ENCODE peak calls at places on chromosomes 13 and 19, in ten cellular contexts. Q, Z, A, V, F, K, R, L, W and E are unnamed samples.

GRCh38 chr19:31560021-31560770 is 211.0 kb upstream of the TSHZ3 start:
- DNase-seq in Q (no peak), Z (no peak), A (no peak), V (no peak), F (no peak), K (no peak), R (no peak), L (no peak), W (no peak), E (no peak)

GRCh38 chr19:38683393-38684077 is 36.1 kb downstream of the ACTN4 start:
- DNase-seq in Q (no peak), Z (peak), A (peak), V (peak), F (no peak), K (peak), R (peak), L (no peak), W (peak), E (peak)

GRCh38 chr13:95754069-95754468 is 77.1 kb downstream of the DNAJC3 start:
- DNase-seq in Q (no peak), Z (no peak), A (peak), V (no peak), F (no peak), K (no peak), R (no peak), L (no peak), W (no peak), E (peak)

GRCh38 chr19:49151339-49152217 is 3.6 kb downstream of the HRC start:
- DNase-seq in Q (peak), Z (peak), A (peak), V (peak), F (peak), K (peak), R (peak), L (peak), W (no peak), E (peak)

GRCh38 chr19:27679905-27680304 is 1533.0 kb downstream of the UQCRFS1 start:
- DNase-seq in Q (no peak), Z (no peak), A (no peak), V (no peak), F (no peak), K (no peak), R (no peak), L (no peak), W (no peak), E (no peak)

GRCh38 chr19:41409288-41409687 is 11.7 kb downstream of the BCKDHA start:
- DNase-seq in Q (no peak), Z (no peak), A (peak), V (no peak), F (no peak), K (peak), R (no peak), L (no peak), W (no peak), E (peak)

GRCh38 chr19:53019684-53020083 is 6.0 kb downstream of the ERVV-1 start:
- DNase-seq in Q (no peak), Z (peak), A (no peak), V (peak), F (no peak), K (no peak), R (peak), L (no peak), W (no peak), E (no peak)

GRCh38 chr13:47798906-47799305 is 202.2 kb downstream of the SUCLA2 start:
- DNase-seq in Q (no peak), Z (no peak), A (peak), V (no peak), F (no peak), K (no peak), R (peak), L (no peak), W (no peak), E (no peak)

GRCh38 chr19:18102916-18103542 is 5.5 kb downstream of the MAST3 start:
- DNase-seq in Q (no peak), Z (no peak), A (no peak), V (no peak), F (no peak), K (no peak), R (no peak), L (no peak), W (no peak), E (no peak)

GRCh38 chr19:16457195-16457953 is 14.4 kb downstream of the EPS15L1 start:
- DNase-seq in Q (peak), Z (no peak), A (peak), V (peak), F (peak), K (no peak), R (peak), L (no peak), W (no peak), E (peak)

GRCh38 chr13:27028683-27029480 is 142.7 kb downstream of the USP12 start:
- DNase-seq in Q (no peak), Z (no peak), A (no peak), V (no peak), F (no peak), K (no peak), R (no peak), L (no peak), W (no peak), E (no peak)

GRCh38 chr13:111367340-111367739 is 46.9 kb downstream of the TEX29 start:
- DNase-seq in Q (no peak), Z (no peak), A (no peak), V (no peak), F (no peak), K (no peak), R (no peak), L (no peak), W (no peak), E (no peak)

GRCh38 chr13:45863716-45864590 is 12.4 kb upstream of the SIAH3 start:
- DNase-seq in Q (no peak), Z (no peak), A (no peak), V (peak), F (no peak), K (no peak), R (no peak), L (no peak), W (no peak), E (no peak)

GRCh38 chr13:85650613-85651012 is 148.6 kb downstream of the SLITRK6 start:
- DNase-seq in Q (no peak), Z (no peak), A (peak), V (no peak), F (no peak), K (no peak), R (peak), L (peak), W (no peak), E (no peak)

GRCh38 chr19:10116085-10116865 is 3.4 kb downstream of the EIF3G start:
- DNase-seq in Q (no peak), Z (no peak), A (peak), V (no peak), F (no peak), K (no peak), R (no peak), L (no peak), W (no peak), E (peak)